ENCODE peak calls at places on chromosomes 4 and X, in six cellular contexts. W is foreskin fibroblast, Y is tibial nerve, C is left ventricle myocardium inferior, H is lower lobe of right lung, Z is upper lobe of right lung. T is an unnamed sample.

GRCh38 chr4:89556596-89557305 is 249.2 kb upstream of the GPRIN3 start:
- DNase-seq in C (no peak), W (peak; percentile 76), H (no peak), Y (no peak), Z (no peak), T (no peak)

GRCh38 chr4:140756292-140757219 is at the start of gene TBC1D9:
- DNase-seq in Z (peak; percentile 92), W (peak; percentile 85), Y (peak; percentile 81), C (peak; percentile 78), H (peak; percentile 87), T (no peak)

GRCh38 chrX:139554991-139555675 is 24.6 kb downstream of the F9 start:
- DNase-seq in Z (no peak), H (peak; percentile 30), C (no peak), Y (no peak), W (no peak), T (no peak)

GRCh38 chrX:65758505-65758904 is 91.1 kb downstream of the MSN start:
- DNase-seq in Z (no peak), H (no peak), Y (no peak), W (no peak), C (no peak), T (no peak)

GRCh38 chr4:88866862-88867550 is 169.4 kb upstream of the NAP1L5 start:
- DNase-seq in H (no peak), W (peak; percentile 63), Y (no peak), C (no peak), Z (no peak), T (peak; percentile 23)

GRCh38 chr4:54585321-54586000 is 72.3 kb upstream of the KIT start:
- DNase-seq in Y (no peak), W (peak; percentile 71), H (no peak), Z (no peak), C (no peak), T (peak; percentile 28)

GRCh38 chr4:6272863-6273660 is 3.4 kb downstream of the WFS1 start:
- DNase-seq in Y (no peak), C (no peak), W (peak; percentile 84), Z (no peak), H (peak; percentile 70), T (peak; percentile 33)

GRCh38 chr4:151489462-151490203 is 80.7 kb downstream of the FHIP1A start:
- DNase-seq in C (no peak), Z (peak; percentile 64), H (peak; percentile 45), W (no peak), Y (no peak), T (no peak)

GRCh38 chr4:94228488-94229216 is 21.0 kb downstream of the SMARCAD1 start:
- DNase-seq in Z (no peak), C (no peak), H (no peak), W (no peak), Y (no peak), T (no peak)

GRCh38 chr4:77821775-77822174 is 2.6 kb upstream of the CNOT6L start:
- DNase-seq in C (no peak), H (no peak), Z (no peak), W (no peak), Y (no peak), T (no peak)

GRCh38 chrX:24081661-24082154 is 27.0 kb downstream of the EIF2S3 start:
- DNase-seq in Y (peak; percentile 11), H (peak; percentile 55), Z (peak; percentile 71), W (peak; percentile 79), C (peak; percentile 30), T (no peak)

GRCh38 chr4:139822391-139822790 is 156.8 kb downstream of the MGST2 start:
- DNase-seq in W (no peak), C (no peak), Y (no peak), Z (no peak), H (no peak), T (no peak)

GRCh38 chr4:110163327-110164070 is 34.9 kb downstream of the ELOVL6 start:
- DNase-seq in Y (no peak), H (no peak), Z (no peak), C (no peak), W (peak; percentile 69), T (peak; percentile 76)

GRCh38 chr4:110452546-110452945 is 23.4 kb upstream of the ENPEP start:
- DNase-seq in C (no peak), Y (no peak), H (no peak), Z (no peak), W (no peak), T (no peak)

GRCh38 chr4:140343303-140343702 is 30.1 kb upstream of the SCOC start:
- DNase-seq in H (peak; percentile 77), C (no peak), Y (peak; percentile 21), W (peak; percentile 33), Z (peak; percentile 83), T (no peak)

GRCh38 chr4:152937535-152938236 is 1.6 kb downstream of the FHDC1 start:
- DNase-seq in C (peak; percentile 37), W (peak; percentile 62), Z (peak; percentile 78), H (peak; percentile 63), Y (no peak), T (no peak)

DNA sequence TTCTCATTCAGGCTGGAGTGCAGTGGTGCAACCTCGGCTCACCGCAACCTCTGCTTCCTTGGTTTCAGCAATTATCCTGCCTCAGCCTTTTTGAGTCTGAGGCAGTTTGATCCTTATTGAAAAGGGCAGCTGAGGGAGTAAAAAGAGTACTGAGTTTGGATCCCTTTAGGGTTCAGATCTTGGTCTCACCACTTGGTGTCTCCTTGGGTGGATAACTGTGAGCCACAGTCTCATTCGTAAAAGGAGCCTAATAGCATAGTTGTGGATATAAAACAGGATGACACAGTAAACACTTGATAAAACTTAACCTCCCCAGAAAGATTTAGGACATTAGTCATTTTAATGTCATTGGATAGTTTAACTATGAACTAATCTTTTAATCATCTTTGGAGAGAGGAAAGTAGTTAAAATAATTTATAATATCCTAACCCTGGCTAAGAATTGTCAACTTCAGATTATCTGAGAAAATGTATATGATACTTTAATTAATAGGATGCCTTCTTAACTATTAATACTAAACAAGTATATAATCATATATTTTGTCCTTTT is 173.1 kb downstream of the ANK2 start:
- DNase-seq in Z (no peak), W (peak; percentile 65), H (no peak), C (no peak), Y (no peak), T (no peak)
- H3K4me3 ChIP-seq in Z (no peak overlapping the region), W (no peak overlapping the region), H (no peak overlapping the region), C (no peak overlapping the region), Y (no peak overlapping the region), T (no peak overlapping the region)

GRCh38 chrX:16664626-16665025 is 14.7 kb downstream of the S100G start:
- DNase-seq in Y (no peak), W (no peak), C (no peak), Z (no peak), H (no peak), T (no peak)
- TF ChIP-seq CTCF in Y (no peak), W (no peak), C (no peak), Z (no peak), H (no peak), T (no peak)

GRCh38 chrX:150363561-150364346 is 637 bp downstream of the MAMLD1 start:
- DNase-seq in C (peak; percentile 19), W (peak; percentile 73), Z (peak; percentile 68), H (peak; percentile 47), Y (no peak), T (no peak)
- H3K4me3 ChIP-seq in C (peak overlapping the region; percentile 73), W (peak overlapping the region; percentile 74), Z (peak overlapping the region; percentile 58), H (peak overlapping the region; percentile 63), Y (peak overlapping the region; percentile 55), T (peak overlapping the region; percentile 70)

GRCh38 chr4:932713-933070 is 432 bp downstream of the TMEM175 start:
- DNase-seq in H (no peak), C (no peak), W (no peak), Z (no peak), Y (no peak), T (no peak)
- TF ChIP-seq CTCF in H (no peak), C (no peak), W (no peak), Z (no peak), Y (no peak), T (no peak)

GRCh38 chrX:13732246-13733067 is 2.0 kb downstream of the TRAPPC2 start:
- DNase-seq in Z (no peak), W (peak; percentile 41), H (no peak), Y (no peak), C (no peak), T (no peak)
- H3K4me3 ChIP-seq in Z (no peak overlapping the region), W (peak overlapping the region; percentile 2), H (no peak overlapping the region), Y (no peak overlapping the region), C (no peak overlapping the region), T (no peak overlapping the region)

DNA sequence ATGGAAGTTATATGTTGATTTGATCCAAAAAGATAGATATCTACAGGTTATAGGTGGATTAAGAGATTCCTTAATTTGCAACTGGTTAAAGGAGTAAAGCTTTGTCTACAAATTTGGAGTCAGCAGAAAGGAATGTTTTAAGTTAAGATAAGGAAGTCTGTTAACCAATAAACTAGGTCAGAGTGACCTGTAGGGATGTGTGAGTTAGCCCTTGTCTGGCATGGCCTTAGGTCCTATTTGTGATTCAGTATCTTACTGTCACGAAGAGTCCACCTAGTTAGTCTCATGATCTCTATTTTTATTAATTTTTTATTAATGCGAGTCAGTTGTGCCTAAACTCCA is 230.8 kb downstream of the INPP4B start:
- DNase-seq in C (no peak), Y (no peak), H (no peak), W (peak; percentile 75), Z (no peak), T (no peak)
- TF ChIP-seq CTCF in C (no peak), Y (no peak), H (no peak), W (no peak), Z (no peak), T (no peak)

GRCh38 chrX:71496476-71496875 is 36.4 kb upstream of the OGT start:
- DNase-seq in C (no peak), W (no peak), Y (no peak), H (no peak), Z (no peak), T (no peak)

GRCh38 chrX:71487814-71488213 is 45.1 kb upstream of the OGT start:
- DNase-seq in Y (no peak), H (no peak), W (no peak), C (no peak), Z (no peak), T (no peak)

GRCh38 chrX:71492086-71493065 is 40.5 kb upstream of the OGT start:
- DNase-seq in H (peak; percentile 70), Y (peak; percentile 21), Z (peak; percentile 77), C (peak; percentile 56), W (peak; percentile 60), T (no peak)

GRCh38 chrX:71489540-71489939 is 43.4 kb upstream of the OGT start:
- DNase-seq in C (no peak), W (peak; percentile 14), Z (no peak), H (no peak), Y (no peak), T (no peak)

DNA sequence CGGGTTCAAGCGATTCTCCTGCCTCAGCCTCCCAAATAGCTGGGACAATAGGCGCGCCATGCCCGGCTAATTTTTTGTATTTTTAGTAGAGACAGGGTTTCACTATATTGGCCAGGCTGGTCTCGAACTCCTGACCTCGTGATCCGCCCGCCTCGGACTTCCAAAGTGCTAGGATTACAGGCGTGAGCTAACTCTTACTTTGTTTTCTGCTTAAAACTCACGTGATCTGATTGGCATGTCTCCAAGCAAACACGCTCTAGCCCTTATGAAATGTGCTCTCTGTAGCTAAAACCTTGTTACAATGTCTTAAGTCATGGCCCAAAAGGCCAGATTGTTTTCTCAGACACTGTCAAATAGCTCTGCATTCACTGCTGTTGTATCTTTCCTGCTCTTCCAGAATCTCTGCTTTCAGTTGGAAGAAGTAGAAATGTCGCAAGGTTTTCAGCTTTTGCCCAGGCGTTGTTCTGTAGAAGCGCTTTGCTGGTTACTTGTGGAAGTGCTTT is 39.7 kb upstream of the OGT start:
- DNase-seq in Y (peak; percentile 69), C (no peak), Z (no peak), H (peak; percentile 36), W (peak; percentile 13), T (no peak)
- H3K4me3 ChIP-seq in Y (peak overlapping the region; percentile 56), C (peak overlapping the region; percentile 73), Z (peak overlapping the region; percentile 62), H (peak overlapping the region; percentile 66), W (peak overlapping the region; percentile 61), T (peak overlapping the region; percentile 56)

T was measured in AG04449.